ENCODE peak calls at places on chromosomes 3 and 15, in ten cellular contexts. L is HFF-Myc; Y is sciatic nerve; J is kidney epithelial cell; M is stimulated activated CD8-positive, alpha-beta memory T cell treated with anti-CD3 and anti-CD28 coated beads, Interleukin-15, amount 100 ng/mL, for 24 hours; W is IMR-90; Q is GM12865; S is neural crest cell; T is T-cell; A is left cardiac atrium. O is an unnamed sample.

GRCh38 chr15:100520132-100520921 is 8.4 kb downstream of the CERS3 start:
- DNase-seq in J (no peak), S (no peak), L (no peak), A (no peak), Y (no peak), Q (no peak), M (no peak), T (no peak), W (no peak), O (no peak)

GRCh38 chr15:70324001-70324974 is 226.6 kb upstream of the TLE3 start:
- DNase-seq in T (no peak), S (no peak), Y (no peak), M (no peak), A (no peak), L (peak), Q (no peak), J (no peak), W (peak), O (no peak)

GRCh38 chr3:155281892-155282291 is 11.6 kb downstream of the STRIT1 start:
- DNase-seq in J (no peak), S (no peak), T (no peak), A (no peak), W (peak), Q (no peak), L (no peak), Y (no peak), M (no peak), O (no peak)

GRCh38 chr3:105502333-105502732 is 135.6 kb downstream of the ALCAM start:
- DNase-seq in Q (no peak), S (no peak), T (no peak), A (no peak), Y (no peak), J (no peak), L (no peak), M (no peak), W (no peak), O (no peak)

GRCh38 chr15:65056868-65057548 is 10.8 kb downstream of the RASL12 start:
- DNase-seq in L (no peak), S (no peak), J (peak), A (no peak), M (no peak), W (peak), T (no peak), Y (no peak), Q (no peak), O (no peak)

GRCh38 chr15:29131336-29132109 is 138.1 kb downstream of the NSMCE3 start:
- DNase-seq in A (peak), S (no peak), L (no peak), J (no peak), Y (peak), Q (no peak), T (no peak), M (no peak), W (no peak), O (no peak)

GRCh38 chr3:10946526-10946925 is 46.0 kb upstream of the SLC6A1 start:
- DNase-seq in L (no peak), A (no peak), W (no peak), S (no peak), Q (no peak), J (no peak), T (no peak), Y (no peak), M (no peak), O (no peak)

GRCh38 chr3:194761384-194761783 is 75.7 kb downstream of the FAM43A start:
- DNase-seq in A (no peak), Y (no peak), W (no peak), M (no peak), L (no peak), J (no peak), S (no peak), Q (no peak), T (no peak), O (no peak)

GRCh38 chr15:93553167-93553566 is 464.2 kb upstream of the RGMA start:
- DNase-seq in M (no peak), T (no peak), Y (no peak), S (no peak), A (no peak), L (no peak), Q (no peak), W (no peak), J (no peak), O (no peak)

GRCh38 chr3:52784021-52784621 is 6.7 kb downstream of the ITIH1 start:
- DNase-seq in J (no peak), Y (peak), S (no peak), T (no peak), A (peak), W (no peak), M (no peak), Q (no peak), L (no peak), O (no peak)

GRCh38 chr15:66779331-66780009 is 77.4 kb downstream of the SMAD6 start:
- DNase-seq in J (no peak), T (no peak), Y (no peak), W (no peak), A (no peak), L (no peak), M (no peak), Q (no peak), S (no peak), O (no peak)

GRCh38 chr15:93708721-93709120 is 522.6 kb upstream of the MCTP2 start:
- DNase-seq in A (no peak), J (no peak), Q (no peak), M (no peak), T (no peak), S (no peak), W (no peak), L (no peak), Y (no peak), O (no peak)

GRCh38 chr3:172138031-172138538 is 98.7 kb downstream of the FNDC3B start:
- DNase-seq in S (no peak), Q (no peak), A (peak), T (no peak), Y (no peak), W (no peak), M (no peak), L (no peak), J (no peak), O (no peak)

GRCh38 chr3:177136715-177137114 is 60.6 kb downstream of the TBL1XR1 start:
- DNase-seq in Q (no peak), S (no peak), W (no peak), A (no peak), L (no peak), J (no peak), M (no peak), T (no peak), Y (no peak), O (no peak)

GRCh38 chr15:98062869-98063268 is 102.4 kb downstream of the ARRDC4 start:
- DNase-seq in M (no peak), L (no peak), Q (no peak), T (no peak), J (no peak), S (no peak), W (no peak), A (no peak), Y (no peak), O (no peak)

GRCh38 chr3:50316657-50317242 is 5.8 kb downstream of the HYAL2 start:
- DNase-seq in J (peak), S (no peak), M (peak), A (peak), Q (peak), L (no peak), T (peak), Y (no peak), W (peak), O (peak)

O was measured in T-helper 9 cell.